ENCODE peak calls at places on chromosomes 5 and 9, in four cellular contexts. One of them, this sample, is unnamed.

GRCh38 chr5:149392718-149393117 is 13.6 kb upstream of the IL17B start:
- DNase-seq in heart left ventricle: no peak
- DNase-seq in right atrium auricular region: no peak
- DNase-seq in RWPE1: peak
- DNase-seq in this sample: no peak

GRCh38 chr5:132762246-132763000 is 14.6 kb downstream of the SEPTIN8 start:
- DNase-seq in heart left ventricle: no peak
- DNase-seq in right atrium auricular region: peak
- DNase-seq in RWPE1: no peak
- DNase-seq in this sample: no peak

GRCh38 chr5:140240987-140241706 is 61.8 kb downstream of the PFDN1 start:
- DNase-seq in heart left ventricle: peak
- DNase-seq in right atrium auricular region: peak
- DNase-seq in RWPE1: peak
- DNase-seq in this sample: peak

GRCh38 chr5:35672995-35673394 is 55.3 kb downstream of the SPEF2 start:
- DNase-seq in heart left ventricle: no peak
- DNase-seq in right atrium auricular region: no peak
- DNase-seq in RWPE1: no peak
- DNase-seq in this sample: no peak

GRCh38 chr9:655875-656274 is 185.6 kb upstream of the DMRT1 start:
- DNase-seq in heart left ventricle: peak
- DNase-seq in right atrium auricular region: peak
- DNase-seq in RWPE1: no peak
- DNase-seq in this sample: no peak

GRCh38 chr9:121562261-121562780 is 62.7 kb upstream of the GGTA1 start:
- DNase-seq in heart left ventricle: no peak
- DNase-seq in right atrium auricular region: no peak
- DNase-seq in RWPE1: no peak
- DNase-seq in this sample: no peak

GRCh38 chr5:53063791-53064190 is 45.8 kb downstream of the MOCS2 start:
- DNase-seq in heart left ventricle: no peak
- DNase-seq in right atrium auricular region: no peak
- DNase-seq in RWPE1: no peak
- DNase-seq in this sample: no peak

GRCh38 chr9:136722093-136722968 is 10.0 kb downstream of the DIPK1B start:
- DNase-seq in heart left ventricle: no peak
- DNase-seq in right atrium auricular region: no peak
- DNase-seq in RWPE1: no peak
- DNase-seq in this sample: no peak

GRCh38 chr9:133959171-133959570 is 33.0 kb downstream of the VAV2 start:
- DNase-seq in heart left ventricle: peak
- DNase-seq in right atrium auricular region: no peak
- DNase-seq in RWPE1: no peak
- DNase-seq in this sample: no peak

GRCh38 chr9:113956901-113957777 is 81.0 kb downstream of the ZNF618 start:
- DNase-seq in heart left ventricle: no peak
- DNase-seq in right atrium auricular region: no peak
- DNase-seq in RWPE1: no peak
- DNase-seq in this sample: no peak

GRCh38 chr9:7690007-7690406 is 109.6 kb downstream of the DMAC1 start:
- DNase-seq in heart left ventricle: no peak
- DNase-seq in right atrium auricular region: no peak
- DNase-seq in RWPE1: no peak
- DNase-seq in this sample: no peak

GRCh38 chr9:6931913-6932312 is 174.1 kb downstream of the KDM4C start:
- DNase-seq in heart left ventricle: no peak
- DNase-seq in right atrium auricular region: peak
- DNase-seq in RWPE1: peak
- DNase-seq in this sample: no peak

GRCh38 chr5:389891-390290 is 53.1 kb upstream of the EXOC3 start:
- DNase-seq in heart left ventricle: no peak
- DNase-seq in right atrium auricular region: no peak
- DNase-seq in RWPE1: no peak
- DNase-seq in this sample: no peak

GRCh38 chr9:126420643-126421564 is 94.3 kb downstream of the MVB12B start:
- DNase-seq in heart left ventricle: no peak
- DNase-seq in right atrium auricular region: no peak
- DNase-seq in RWPE1: peak
- DNase-seq in this sample: no peak

GRCh38 chr5:158303883-158304282 is 444.9 kb upstream of the CLINT1 start:
- DNase-seq in heart left ventricle: no peak
- DNase-seq in right atrium auricular region: no peak
- DNase-seq in RWPE1: no peak
- DNase-seq in this sample: no peak

GRCh38 chr5:43680286-43680685 is 77.3 kb downstream of the NNT start:
- DNase-seq in heart left ventricle: no peak
- DNase-seq in right atrium auricular region: no peak
- DNase-seq in RWPE1: no peak
- DNase-seq in this sample: no peak

GRCh38 chr9:25678147-25678666 is at the start of gene TUSC1:
- DNase-seq in heart left ventricle: peak
- DNase-seq in right atrium auricular region: peak
- DNase-seq in RWPE1: peak
- DNase-seq in this sample: no peak

GRCh38 chr5:175698401-175699115 is 40.7 kb downstream of the HRH2 start:
- DNase-seq in heart left ventricle: no peak
- DNase-seq in right atrium auricular region: no peak
- DNase-seq in RWPE1: no peak
- DNase-seq in this sample: no peak

GRCh38 chr9:128168731-128169308 is 8.8 kb downstream of the BBLN start:
- DNase-seq in heart left ventricle: no peak
- DNase-seq in right atrium auricular region: no peak
- DNase-seq in RWPE1: no peak
- DNase-seq in this sample: no peak

GRCh38 chr5:157115502-157115901 is 6.7 kb upstream of the HAVCR2 start:
- DNase-seq in heart left ventricle: no peak
- DNase-seq in right atrium auricular region: no peak
- DNase-seq in RWPE1: no peak
- DNase-seq in this sample: no peak

GRCh38 chr9:83081846-83082245 is 18.9 kb upstream of the RASEF start:
- DNase-seq in heart left ventricle: no peak
- DNase-seq in right atrium auricular region: no peak
- DNase-seq in RWPE1: no peak
- DNase-seq in this sample: no peak

GRCh38 chr5:175683921-175684320 is 26.1 kb downstream of the HRH2 start:
- DNase-seq in heart left ventricle: no peak
- DNase-seq in right atrium auricular region: no peak
- DNase-seq in RWPE1: no peak
- DNase-seq in this sample: no peak

GRCh38 chr5:154575869-154576806 is 98.1 kb upstream of the HAND1 start:
- DNase-seq in heart left ventricle: no peak
- DNase-seq in right atrium auricular region: no peak
- DNase-seq in RWPE1: no peak
- DNase-seq in this sample: no peak

GRCh38 chr9:94758844-94759243 is 32.3 kb downstream of the AOPEP start:
- DNase-seq in heart left ventricle: no peak
- DNase-seq in right atrium auricular region: no peak
- DNase-seq in RWPE1: no peak
- DNase-seq in this sample: no peak

GRCh38 chr9:124321935-124322334 is 64.2 kb downstream of the NEK6 start:
- DNase-seq in heart left ventricle: peak
- DNase-seq in right atrium auricular region: no peak
- DNase-seq in RWPE1: no peak
- DNase-seq in this sample: no peak

GRCh38 chr9:83060557-83060956 is 2.4 kb downstream of the RASEF start:
- DNase-seq in heart left ventricle: no peak
- DNase-seq in right atrium auricular region: no peak
- DNase-seq in RWPE1: no peak
- DNase-seq in this sample: no peak

GRCh38 chr5:40355181-40355580 is 324.5 kb upstream of the PTGER4 start:
- DNase-seq in heart left ventricle: peak
- DNase-seq in right atrium auricular region: no peak
- DNase-seq in RWPE1: no peak
- DNase-seq in this sample: no peak

GRCh38 chr5:157327771-157328170 is 61.8 kb downstream of the CYFIP2 start:
- DNase-seq in heart left ventricle: no peak
- DNase-seq in right atrium auricular region: no peak
- DNase-seq in RWPE1: no peak
- DNase-seq in this sample: no peak

GRCh38 chr5:54936201-54936600 is 49.2 kb downstream of the ESM1 start:
- DNase-seq in heart left ventricle: no peak
- DNase-seq in right atrium auricular region: no peak
- DNase-seq in RWPE1: no peak
- DNase-seq in this sample: no peak

GRCh38 chr9:1005043-1005667 is 28.7 kb downstream of the DMRT3 start:
- DNase-seq in heart left ventricle: no peak
- DNase-seq in right atrium auricular region: no peak
- DNase-seq in RWPE1: peak
- DNase-seq in this sample: no peak

GRCh38 chr9:6495484-6495883 is 82.5 kb downstream of the UHRF2 start:
- DNase-seq in heart left ventricle: no peak
- DNase-seq in right atrium auricular region: no peak
- DNase-seq in RWPE1: no peak
- DNase-seq in this sample: no peak

GRCh38 chr9:90642570-90643539 is at the start of gene DIRAS2:
- DNase-seq in heart left ventricle: peak
- DNase-seq in right atrium auricular region: no peak
- DNase-seq in RWPE1: peak
- DNase-seq in this sample: peak

GRCh38 chr5:117486879-117487391 is 912.3 kb upstream of the SEMA6A start:
- DNase-seq in heart left ventricle: no peak
- DNase-seq in right atrium auricular region: no peak
- DNase-seq in RWPE1: no peak
- DNase-seq in this sample: no peak

GRCh38 chr9:111038336-111039202 is at the start of gene LPAR1:
- DNase-seq in heart left ventricle: peak
- DNase-seq in right atrium auricular region: peak
- DNase-seq in RWPE1: peak
- DNase-seq in this sample: peak

GRCh38 chr5:310516-310915 is 11.0 kb upstream of the AHRR start:
- DNase-seq in heart left ventricle: no peak
- DNase-seq in right atrium auricular region: peak
- DNase-seq in RWPE1: no peak
- DNase-seq in this sample: no peak

GRCh38 chr9:98860871-98861293 is 53.4 kb downstream of the GALNT12 start:
- DNase-seq in heart left ventricle: no peak
- DNase-seq in right atrium auricular region: peak
- DNase-seq in RWPE1: peak
- DNase-seq in this sample: no peak

GRCh38 chr9:133716564-133717112 is 21.5 kb downstream of the SARDH start:
- DNase-seq in heart left ventricle: peak
- DNase-seq in right atrium auricular region: peak
- DNase-seq in RWPE1: no peak
- DNase-seq in this sample: no peak

GRCh38 chr5:20972419-20972925 is 984.5 kb upstream of the CDH18 start:
- DNase-seq in heart left ventricle: peak
- DNase-seq in right atrium auricular region: no peak
- DNase-seq in RWPE1: peak
- DNase-seq in this sample: no peak

GRCh38 chr5:171606414-171607024 is 179.1 kb upstream of the SMIM23 start:
- DNase-seq in heart left ventricle: no peak
- DNase-seq in right atrium auricular region: no peak
- DNase-seq in RWPE1: no peak
- DNase-seq in this sample: no peak

GRCh38 chr5:63245271-63245670 is 666.7 kb downstream of the LRRC70 start:
- DNase-seq in heart left ventricle: no peak
- DNase-seq in right atrium auricular region: no peak
- DNase-seq in RWPE1: no peak
- DNase-seq in this sample: no peak
- TF ChIP-seq CTCF in heart left ventricle: no peak
- TF ChIP-seq CTCF in right atrium auricular region: no peak
- TF ChIP-seq CTCF in RWPE1: no peak
- TF ChIP-seq CTCF in this sample: no peak

GRCh38 chr5:146825033-146825432 is 53.5 kb downstream of the PPP2R2B start:
- DNase-seq in heart left ventricle: no peak
- DNase-seq in right atrium auricular region: no peak
- DNase-seq in RWPE1: peak
- DNase-seq in this sample: peak
- TF ChIP-seq CTCF in heart left ventricle: no peak
- TF ChIP-seq CTCF in right atrium auricular region: no peak
- TF ChIP-seq CTCF in RWPE1: no peak
- TF ChIP-seq CTCF in this sample: no peak

GRCh38 chr5:141849371-141850182 is 28.6 kb downstream of the PCDH1 start:
- DNase-seq in heart left ventricle: peak
- DNase-seq in right atrium auricular region: peak
- DNase-seq in RWPE1: peak
- DNase-seq in this sample: peak
- TF ChIP-seq CTCF in heart left ventricle: no peak
- TF ChIP-seq CTCF in right atrium auricular region: no peak
- TF ChIP-seq CTCF in RWPE1: no peak
- TF ChIP-seq CTCF in this sample: peak

DNA sequence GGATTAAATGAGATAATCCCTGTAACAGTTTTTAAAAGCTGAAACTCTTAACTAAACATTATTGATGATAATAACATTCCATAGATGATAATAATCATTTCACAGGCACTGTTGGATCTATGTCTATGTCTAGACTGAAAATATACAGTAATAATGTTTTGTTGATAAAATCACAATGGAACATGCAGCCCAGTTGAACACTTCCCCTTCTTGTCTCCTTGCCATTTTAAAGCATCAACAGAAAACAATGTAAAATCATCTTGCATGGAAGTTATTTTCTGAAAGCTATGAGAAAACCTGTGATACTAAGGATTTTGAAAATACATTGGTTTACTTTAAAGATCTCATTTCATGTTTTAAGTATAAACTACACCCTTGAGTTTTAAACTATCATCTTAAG is 1.9 kb downstream of the GAPT start:
- DNase-seq in heart left ventricle: no peak
- DNase-seq in right atrium auricular region: no peak
- DNase-seq in RWPE1: no peak
- DNase-seq in this sample: no peak
- TF ChIP-seq CTCF in heart left ventricle: no peak
- TF ChIP-seq CTCF in right atrium auricular region: no peak
- TF ChIP-seq CTCF in RWPE1: no peak
- TF ChIP-seq CTCF in this sample: no peak

GRCh38 chr5:86929123-86929766 is 311.5 kb downstream of the COX7C start:
- DNase-seq in heart left ventricle: no peak
- DNase-seq in right atrium auricular region: no peak
- DNase-seq in RWPE1: no peak
- DNase-seq in this sample: no peak
- TF ChIP-seq CTCF in heart left ventricle: no peak
- TF ChIP-seq CTCF in right atrium auricular region: no peak
- TF ChIP-seq CTCF in RWPE1: no peak
- TF ChIP-seq CTCF in this sample: no peak

GRCh38 chr5:15995206-15996052 is 184.2 kb downstream of the MARCHF11 start:
- DNase-seq in heart left ventricle: no peak
- DNase-seq in right atrium auricular region: no peak
- DNase-seq in RWPE1: peak
- DNase-seq in this sample: no peak
- TF ChIP-seq CTCF in heart left ventricle: peak
- TF ChIP-seq CTCF in right atrium auricular region: peak
- TF ChIP-seq CTCF in RWPE1: peak
- TF ChIP-seq CTCF in this sample: peak

DNA sequence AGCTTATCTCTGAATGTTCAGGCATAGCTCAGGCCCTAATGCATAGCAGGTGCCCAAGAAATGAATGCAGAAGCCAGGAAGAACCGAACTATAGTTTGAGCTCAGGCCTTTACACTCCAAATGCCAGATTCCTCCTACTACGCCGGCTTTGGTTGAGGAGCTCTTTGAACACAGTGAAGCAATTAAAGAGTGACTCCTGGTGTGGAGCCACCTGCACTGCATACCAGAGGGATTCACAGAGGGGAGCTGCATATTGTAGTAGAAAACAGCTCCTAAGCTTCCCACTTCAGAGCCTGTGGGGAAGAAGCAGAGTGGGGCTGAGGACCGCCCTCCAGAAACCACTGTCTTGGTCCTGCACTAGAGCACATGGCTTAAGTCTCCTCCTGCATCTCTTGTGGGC is 14.5 kb upstream of the KCNMB1 start:
- DNase-seq in heart left ventricle: no peak
- DNase-seq in right atrium auricular region: no peak
- DNase-seq in RWPE1: no peak
- DNase-seq in this sample: no peak
- TF ChIP-seq CTCF in heart left ventricle: no peak
- TF ChIP-seq CTCF in right atrium auricular region: no peak
- TF ChIP-seq CTCF in RWPE1: no peak
- TF ChIP-seq CTCF in this sample: no peak